ENCODE peak calls at places on chromosomes 11 and 22, in four cellular contexts. One of them, this sample, is unnamed. For H3K79me2, the result is how much of the 10 kb centered on the place peaks cover.

GRCh38 chr22:19663286-19663815 is 51.0 kb upstream of the SEPTIN5 start:
- DNase-seq in PC-9: peak
- DNase-seq in mammary epithelial cell: peak
- DNase-seq in OCI-LY7: no peak
- DNase-seq in this sample: peak

GRCh38 chr22:19844423-19845368 is 10.0 kb downstream of the GNB1L start:
- DNase-seq in OCI-LY7: peak
- DNase-seq in PC-9: peak
- DNase-seq in mammary epithelial cell: no peak
- DNase-seq in this sample: peak

GRCh38 chr11:133835258-133836075 is 9.8 kb downstream of the SPATA19 start:
- DNase-seq in OCI-LY7: peak
- DNase-seq in PC-9: peak
- DNase-seq in mammary epithelial cell: peak
- DNase-seq in this sample: peak

GRCh38 chr11:96090711-96091110 is 166.8 kb upstream of the MTMR2 start:
- DNase-seq in PC-9: no peak
- DNase-seq in OCI-LY7: no peak
- DNase-seq in mammary epithelial cell: no peak
- DNase-seq in this sample: peak

GRCh38 chr11:111531687-111532364 is 8.7 kb upstream of the LAYN start:
- DNase-seq in OCI-LY7: no peak
- DNase-seq in mammary epithelial cell: peak
- DNase-seq in PC-9: peak
- DNase-seq in this sample: peak

GRCh38 chr11:128039140-128040021 is 548.0 kb downstream of the ETS1 start:
- DNase-seq in mammary epithelial cell: peak
- DNase-seq in PC-9: peak
- DNase-seq in OCI-LY7: no peak
- DNase-seq in this sample: peak

GRCh38 chr22:28034760-28035401 is 115.8 kb upstream of the PITPNB start:
- DNase-seq in OCI-LY7: no peak
- DNase-seq in mammary epithelial cell: no peak
- DNase-seq in PC-9: no peak
- DNase-seq in this sample: peak

GRCh38 chr11:86632499-86633269 is 39.7 kb downstream of the ME3 start:
- DNase-seq in mammary epithelial cell: peak
- DNase-seq in PC-9: peak
- DNase-seq in OCI-LY7: no peak
- DNase-seq in this sample: peak

GRCh38 chr22:29258407-29259252 is 9.2 kb downstream of the RHBDD3 start:
- DNase-seq in mammary epithelial cell: no peak
- DNase-seq in PC-9: no peak
- DNase-seq in OCI-LY7: no peak
- DNase-seq in this sample: no peak

GRCh38 chr22:35140879-35141745 is 75.2 kb downstream of the ISX start:
- DNase-seq in OCI-LY7: no peak
- DNase-seq in mammary epithelial cell: no peak
- DNase-seq in PC-9: peak
- DNase-seq in this sample: peak

GRCh38 chr22:23080542-23081290 is 10.4 kb downstream of the GNAZ start:
- DNase-seq in OCI-LY7: no peak
- DNase-seq in PC-9: no peak
- DNase-seq in mammary epithelial cell: no peak
- DNase-seq in this sample: no peak

GRCh38 chr11:79201637-79202347 is 239.0 kb downstream of the TENM4 start:
- DNase-seq in OCI-LY7: no peak
- DNase-seq in mammary epithelial cell: peak
- DNase-seq in PC-9: no peak
- DNase-seq in this sample: no peak

GRCh38 chr11:45094958-45095690 is 51.3 kb upstream of the PRDM11 start:
- DNase-seq in OCI-LY7: no peak
- DNase-seq in PC-9: no peak
- DNase-seq in mammary epithelial cell: no peak
- DNase-seq in this sample: no peak

GRCh38 chr11:102436546-102436945 is 16.0 kb downstream of the TMEM123 start:
- DNase-seq in OCI-LY7: no peak
- DNase-seq in mammary epithelial cell: no peak
- DNase-seq in PC-9: no peak
- DNase-seq in this sample: peak

DNA sequence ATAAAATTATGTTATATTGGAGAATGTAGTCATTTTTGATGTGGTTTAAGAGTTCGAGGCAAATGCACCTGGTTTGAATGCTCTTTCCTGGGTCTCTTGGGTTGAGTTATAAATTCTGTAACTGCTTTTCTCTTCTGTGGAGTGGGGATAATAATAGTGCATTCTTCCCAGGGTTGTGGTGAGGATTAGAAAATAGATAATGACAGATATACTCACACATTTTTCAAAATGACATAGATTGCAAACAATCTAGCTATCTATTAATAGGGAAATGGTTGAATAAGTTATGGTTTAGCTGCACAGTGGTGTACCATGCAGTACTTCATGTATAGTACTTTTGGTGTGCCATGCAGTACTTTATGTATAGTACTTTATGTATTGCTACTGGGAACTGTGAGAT is 67.4 kb downstream of the SWAP70 start:
- DNase-seq in PC-9: no peak
- DNase-seq in mammary epithelial cell: no peak
- DNase-seq in OCI-LY7: no peak
- DNase-seq in this sample: no peak
- H3K79me2 ChIP-seq in PC-9: under half
- H3K79me2 ChIP-seq in mammary epithelial cell: under half
- H3K79me2 ChIP-seq in OCI-LY7: half or more
- H3K79me2 ChIP-seq in this sample: half or more

DNA sequence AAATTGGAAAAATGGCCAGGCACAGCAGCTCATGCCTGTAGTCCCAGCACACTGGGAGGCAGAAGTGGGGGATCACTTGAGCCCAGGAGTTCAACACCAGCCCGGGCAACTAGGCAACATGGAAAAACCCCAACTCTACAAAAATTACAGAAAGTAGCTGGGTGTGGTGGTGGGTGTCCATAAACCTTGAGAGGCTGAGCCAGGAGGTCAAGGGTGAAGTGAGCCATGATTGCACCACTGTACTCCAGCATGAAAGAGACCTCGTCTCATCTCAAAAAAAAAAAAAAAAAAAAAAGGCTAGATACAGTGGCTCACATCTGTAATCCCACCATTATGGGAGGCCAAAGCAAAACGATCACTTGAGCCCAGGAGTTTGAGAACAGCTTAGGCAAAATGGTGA is 22.2 kb downstream of the DDX6 start:
- DNase-seq in mammary epithelial cell: no peak
- DNase-seq in PC-9: no peak
- DNase-seq in OCI-LY7: no peak
- DNase-seq in this sample: no peak
- H3K79me2 ChIP-seq in mammary epithelial cell: half or more
- H3K79me2 ChIP-seq in PC-9: half or more
- H3K79me2 ChIP-seq in OCI-LY7: half or more
- H3K79me2 ChIP-seq in this sample: half or more

GRCh38 chr22:40054486-40054885 is 59.7 kb downstream of the FAM83F start:
- DNase-seq in OCI-LY7: no peak
- DNase-seq in mammary epithelial cell: no peak
- DNase-seq in PC-9: no peak
- DNase-seq in this sample: no peak

GRCh38 chr22:40046126-40046525 is 51.4 kb downstream of the FAM83F start:
- DNase-seq in PC-9: no peak
- DNase-seq in OCI-LY7: peak
- DNase-seq in mammary epithelial cell: no peak
- DNase-seq in this sample: no peak

GRCh38 chr22:40053460-40053859 is 58.7 kb downstream of the FAM83F start:
- DNase-seq in OCI-LY7: no peak
- DNase-seq in PC-9: no peak
- DNase-seq in mammary epithelial cell: no peak
- DNase-seq in this sample: no peak

GRCh38 chr22:40051322-40051721 is 56.6 kb downstream of the FAM83F start:
- DNase-seq in PC-9: no peak
- DNase-seq in OCI-LY7: peak
- DNase-seq in mammary epithelial cell: no peak
- DNase-seq in this sample: no peak

DNA sequence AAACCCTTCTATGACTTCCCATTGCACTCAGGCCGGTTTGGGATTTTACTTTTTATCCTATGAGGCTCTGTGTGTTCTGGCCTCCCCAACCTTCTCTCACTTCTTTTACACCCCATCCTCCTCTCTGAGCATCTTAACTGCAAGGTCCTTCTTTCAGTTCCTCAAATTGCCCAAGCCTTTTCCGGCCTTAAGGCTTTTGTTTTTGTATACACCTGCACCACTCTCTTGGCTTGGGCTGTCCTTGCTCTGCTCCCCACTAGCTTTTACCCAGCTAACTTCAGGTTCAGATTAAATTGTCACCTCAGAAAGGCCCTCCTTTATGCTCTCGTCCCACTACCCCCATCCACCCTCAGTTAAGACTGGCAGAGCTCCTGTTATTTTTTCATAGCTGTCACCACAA is 55.5 kb downstream of the FAM83F start:
- DNase-seq in OCI-LY7: peak
- DNase-seq in PC-9: no peak
- DNase-seq in mammary epithelial cell: no peak
- DNase-seq in this sample: no peak
- H3K79me2 ChIP-seq in OCI-LY7: half or more
- H3K79me2 ChIP-seq in PC-9: half or more
- H3K79me2 ChIP-seq in mammary epithelial cell: under half
- H3K79me2 ChIP-seq in this sample: half or more

GRCh38 chr11:46599340-46600067 is 5.7 kb upstream of the AMBRA1 start:
- DNase-seq in mammary epithelial cell: no peak
- DNase-seq in PC-9: no peak
- DNase-seq in OCI-LY7: no peak
- DNase-seq in this sample: no peak
- H3K79me2 ChIP-seq in mammary epithelial cell: under half
- H3K79me2 ChIP-seq in PC-9: under half
- H3K79me2 ChIP-seq in OCI-LY7: under half
- H3K79me2 ChIP-seq in this sample: under half

DNA sequence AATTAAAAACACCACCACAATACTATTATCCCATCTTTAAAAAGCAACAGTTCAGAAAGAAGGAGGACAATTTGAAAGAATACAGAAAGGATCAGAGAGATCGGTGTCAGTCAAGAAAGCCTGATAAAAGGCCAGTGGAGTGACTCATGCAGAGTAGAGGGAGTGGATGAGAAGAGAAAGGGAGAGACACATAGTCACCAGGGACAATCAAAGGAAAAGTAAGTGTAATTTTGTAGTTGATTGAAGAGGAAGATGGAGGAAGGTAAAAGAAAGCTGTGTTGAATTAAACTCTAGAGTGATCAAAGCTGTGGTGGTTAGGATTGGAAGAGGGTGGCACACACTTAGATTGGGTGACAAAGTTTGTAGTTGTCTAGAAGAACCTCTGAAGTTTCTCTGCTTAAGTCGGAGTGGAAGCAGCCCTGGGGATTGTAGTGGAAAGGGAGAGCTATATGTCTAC is 14.1 kb downstream of the SPECC1L start:
- DNase-seq in PC-9: no peak
- DNase-seq in OCI-LY7: no peak
- DNase-seq in mammary epithelial cell: no peak
- DNase-seq in this sample: peak
- H3K79me2 ChIP-seq in PC-9: half or more
- H3K79me2 ChIP-seq in OCI-LY7: half or more
- H3K79me2 ChIP-seq in mammary epithelial cell: half or more
- H3K79me2 ChIP-seq in this sample: half or more

GRCh38 chr22:48805516-48805915 is 1022.2 kb downstream of the BRD1 start:
- DNase-seq in OCI-LY7: no peak
- DNase-seq in mammary epithelial cell: no peak
- DNase-seq in PC-9: no peak
- DNase-seq in this sample: no peak

GRCh38 chr22:48802576-48802975 is 1025.1 kb downstream of the BRD1 start:
- DNase-seq in OCI-LY7: no peak
- DNase-seq in mammary epithelial cell: no peak
- DNase-seq in PC-9: no peak
- DNase-seq in this sample: no peak

GRCh38 chr22:48804811-48805301 is 1022.8 kb downstream of the BRD1 start:
- DNase-seq in OCI-LY7: no peak
- DNase-seq in PC-9: no peak
- DNase-seq in mammary epithelial cell: no peak
- DNase-seq in this sample: no peak

GRCh38 chr22:48803993-48804810 is 1023.5 kb downstream of the BRD1 start:
- DNase-seq in mammary epithelial cell: no peak
- DNase-seq in OCI-LY7: no peak
- DNase-seq in PC-9: no peak
- DNase-seq in this sample: no peak

GRCh38 chr22:48803171-48803992 is 1024.3 kb downstream of the BRD1 start:
- DNase-seq in OCI-LY7: no peak
- DNase-seq in mammary epithelial cell: no peak
- DNase-seq in PC-9: no peak
- DNase-seq in this sample: no peak
- H3K79me2 ChIP-seq in OCI-LY7: under half
- H3K79me2 ChIP-seq in mammary epithelial cell: under half
- H3K79me2 ChIP-seq in PC-9: under half
- H3K79me2 ChIP-seq in this sample: under half

DNA sequence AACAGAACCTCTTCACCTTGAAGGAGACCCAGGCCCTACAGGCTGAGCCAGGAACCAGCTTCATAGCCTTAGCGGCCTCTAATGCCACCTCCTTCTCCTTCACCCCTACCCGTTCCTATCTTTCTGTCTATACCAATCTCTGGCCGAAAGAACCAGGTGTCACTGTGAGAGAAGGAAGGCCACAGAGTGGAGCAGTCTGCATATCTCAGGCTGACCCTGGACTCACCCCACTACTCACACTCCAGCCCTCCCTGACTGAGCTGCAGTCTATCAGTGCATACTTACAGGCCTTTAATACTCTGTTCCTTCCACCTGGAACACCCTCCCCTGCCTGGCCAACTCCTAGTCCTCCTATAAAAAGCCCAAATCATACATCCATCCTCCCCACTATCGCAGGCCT is 32.7 kb downstream of the ARAP1 start:
- DNase-seq in OCI-LY7: no peak
- DNase-seq in PC-9: no peak
- DNase-seq in mammary epithelial cell: no peak
- DNase-seq in this sample: no peak
- H3K79me2 ChIP-seq in OCI-LY7: under half
- H3K79me2 ChIP-seq in PC-9: half or more
- H3K79me2 ChIP-seq in mammary epithelial cell: half or more
- H3K79me2 ChIP-seq in this sample: half or more

GRCh38 chr22:46053563-46054090 is 76.7 kb upstream of the WNT7B start:
- DNase-seq in PC-9: peak
- DNase-seq in OCI-LY7: peak
- DNase-seq in mammary epithelial cell: peak
- DNase-seq in this sample: peak

GRCh38 chr22:46055851-46056168 is 78.8 kb upstream of the WNT7B start:
- DNase-seq in mammary epithelial cell: no peak
- DNase-seq in PC-9: no peak
- DNase-seq in OCI-LY7: no peak
- DNase-seq in this sample: no peak

GRCh38 chr22:46055176-46055850 is 78.4 kb upstream of the WNT7B start:
- DNase-seq in OCI-LY7: peak
- DNase-seq in mammary epithelial cell: peak
- DNase-seq in PC-9: no peak
- DNase-seq in this sample: peak

GRCh38 chr22:46054091-46054877 is 77.3 kb upstream of the WNT7B start:
- DNase-seq in OCI-LY7: peak
- DNase-seq in PC-9: no peak
- DNase-seq in mammary epithelial cell: peak
- DNase-seq in this sample: peak

DNA sequence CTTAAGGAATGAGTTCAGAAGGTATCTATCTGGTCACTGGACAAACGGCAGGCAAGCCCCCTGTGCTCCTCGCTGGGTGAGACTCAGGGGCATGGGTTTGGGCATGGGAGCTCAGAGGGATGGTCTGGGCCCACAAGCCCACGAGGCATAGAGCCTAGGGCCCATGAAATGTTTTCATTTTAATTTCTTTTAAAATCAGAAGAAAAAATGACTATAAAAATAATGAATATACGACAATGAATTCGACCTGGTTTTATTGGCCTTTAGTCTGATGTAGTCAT is 77.9 kb upstream of the WNT7B start:
- DNase-seq in mammary epithelial cell: no peak
- DNase-seq in PC-9: no peak
- DNase-seq in OCI-LY7: peak
- DNase-seq in this sample: no peak
- H3K79me2 ChIP-seq in mammary epithelial cell: half or more
- H3K79me2 ChIP-seq in PC-9: under half
- H3K79me2 ChIP-seq in OCI-LY7: under half
- H3K79me2 ChIP-seq in this sample: half or more

This sample was measured in GM23248.